ENCODE peak calls at places on chromosomes 1 and 21, in seven cellular contexts. P is A549, V is HCT116, U is coronary artery, Q is NB4, E is HFFc6, T is mesothelial cell of epicardium. R is an unnamed sample.

GRCh38 chr1:227058321-227058751 is 118.2 kb downstream of the COQ8A start:
- DNase-seq in P (no peak), V (no peak), U (no peak), Q (no peak), E (peak; percentile 72), T (no peak), R (no peak)

GRCh38 chr1:228213917-228214808 is 6.3 kb downstream of the OBSCN start:
- DNase-seq in P (no peak), V (no peak), U (no peak), Q (no peak), E (no peak), T (no peak), R (no peak)

GRCh38 chr1:20727746-20728316 is 4.7 kb downstream of the SH2D5 start:
- DNase-seq in P (no peak), V (no peak), U (peak; percentile 59), Q (peak; percentile 61), E (no peak), T (no peak), R (no peak)

GRCh38 chr21:46660505-46660904 is 25.0 kb downstream of the PRMT2 start:
- DNase-seq in P (no peak), V (no peak), U (no peak), Q (no peak), E (no peak), T (no peak), R (no peak)

GRCh38 chr1:190022709-190023108 is 455.0 kb downstream of the BRINP3 start:
- DNase-seq in P (peak; percentile 25), V (peak; percentile 10), U (no peak), Q (peak; percentile 3), E (no peak), T (no peak), R (no peak)

GRCh38 chr1:227215863-227216510 is 102.3 kb downstream of the CDC42BPA start:
- DNase-seq in P (no peak), V (no peak), U (no peak), Q (no peak), E (no peak), T (no peak), R (no peak)

GRCh38 chr1:81029266-81029665 is 771.5 kb upstream of the ADGRL2 start:
- DNase-seq in P (no peak), V (no peak), U (no peak), Q (no peak), E (no peak), T (no peak), R (no peak)

GRCh38 chr1:233063462-233063861 is 113.1 kb downstream of the NTPCR start:
- DNase-seq in P (no peak), V (no peak), U (no peak), Q (no peak), E (no peak), T (no peak), R (no peak)

GRCh38 chr1:96374076-96374762 is 347.4 kb upstream of the PTBP2 start:
- DNase-seq in P (no peak), V (no peak), U (no peak), Q (no peak), E (peak; percentile 6), T (no peak), R (no peak)

GRCh38 chr1:90579212-90579802 is 137.8 kb downstream of the BARHL2 start:
- DNase-seq in P (peak; percentile 24), V (peak; percentile 43), U (no peak), Q (peak; percentile 39), E (peak; percentile 32), T (no peak), R (peak; percentile 22)

GRCh38 chr1:215623162-215623561 is 56.1 kb downstream of the KCTD3 start:
- DNase-seq in P (no peak), V (no peak), U (no peak), Q (no peak), E (no peak), T (no peak), R (no peak)

GRCh38 chr1:209490013-209490412 is 93.5 kb upstream of the CAMK1G start:
- DNase-seq in P (peak; percentile 11), V (no peak), U (no peak), Q (no peak), E (peak; percentile 44), T (no peak), R (no peak)

GRCh38 chr21:42991992-42992740 is 17.8 kb downstream of the PKNOX1 start:
- DNase-seq in P (no peak), V (no peak), U (no peak), Q (peak; percentile 57), E (peak; percentile 81), T (peak; percentile 58), R (no peak)

GRCh38 chr1:155083865-155084721 is 5.5 kb downstream of the EFNA3 start:
- DNase-seq in P (no peak), V (no peak), U (peak; percentile 70), Q (peak; percentile 54), E (no peak), T (no peak), R (no peak)

GRCh38 chr1:34787461-34788420 is 5.1 kb upstream of the GJA4 start:
- DNase-seq in P (no peak), V (no peak), U (no peak), Q (peak; percentile 62), E (peak; percentile 71), T (no peak), R (no peak)

GRCh38 chr1:221164029-221164428 is 284.8 kb downstream of the HLX start:
- DNase-seq in P (no peak), V (no peak), U (no peak), Q (no peak), E (peak; percentile 22), T (no peak), R (no peak)

GRCh38 chr1:111378806-111379205 is 48.7 kb downstream of the OVGP1 start:
- DNase-seq in P (no peak), V (no peak), U (no peak), Q (no peak), E (no peak), T (no peak), R (no peak)

GRCh38 chr1:8207202-8207601 is 110.7 kb upstream of the SLC45A1 start:
- DNase-seq in P (no peak), V (no peak), U (no peak), Q (no peak), E (no peak), T (no peak), R (no peak)

DNA sequence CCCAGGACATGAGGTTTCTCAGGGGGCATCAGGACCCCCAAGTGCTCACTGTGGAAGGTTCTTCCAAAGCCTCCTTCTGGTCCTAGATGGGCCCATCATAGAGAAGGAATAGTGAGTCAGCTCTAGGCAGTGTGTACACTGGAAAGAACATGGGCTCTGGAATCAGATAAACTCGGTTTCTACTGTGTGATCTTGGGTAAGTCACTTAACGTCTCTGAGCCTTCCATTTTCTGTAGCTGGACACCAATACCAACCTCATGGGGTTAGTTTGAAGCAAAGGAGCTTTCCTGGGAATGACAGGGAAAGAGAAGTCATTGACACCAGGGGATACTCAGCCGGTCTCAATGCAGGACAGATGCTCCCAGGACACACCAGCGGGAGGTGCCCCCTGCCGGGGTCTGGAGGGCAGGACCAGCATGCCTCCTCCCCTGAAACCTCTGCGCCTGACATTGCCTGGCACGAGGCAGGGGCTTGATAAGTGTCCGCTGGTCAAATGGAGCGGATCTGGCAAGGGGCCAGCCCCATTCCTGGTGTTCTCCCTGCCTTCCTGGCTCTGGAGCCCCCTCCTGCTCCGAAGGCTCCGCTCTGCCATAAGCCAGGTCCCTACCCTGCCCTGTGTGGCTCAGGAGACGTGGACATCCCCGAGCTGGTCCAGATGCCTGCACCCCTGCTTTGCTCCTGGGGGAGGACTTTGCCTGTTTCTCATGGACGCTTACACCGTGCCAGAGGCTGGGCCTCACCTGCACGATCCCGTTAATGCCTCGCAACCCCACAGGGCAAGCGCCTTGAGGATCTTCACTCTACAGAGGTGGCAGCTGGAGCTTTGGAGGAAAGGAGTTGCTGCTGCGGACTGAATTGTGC is 52.8 kb downstream of the EDN2 start:
- DNase-seq in P (no peak), V (no peak), U (no peak), Q (no peak), E (no peak), T (peak; percentile 50), R (no peak)
- TF ChIP-seq CTCF in P (no peak), V (no peak), U (no peak), Q (no peak), E (no peak), T (no peak), R (no peak)

DNA sequence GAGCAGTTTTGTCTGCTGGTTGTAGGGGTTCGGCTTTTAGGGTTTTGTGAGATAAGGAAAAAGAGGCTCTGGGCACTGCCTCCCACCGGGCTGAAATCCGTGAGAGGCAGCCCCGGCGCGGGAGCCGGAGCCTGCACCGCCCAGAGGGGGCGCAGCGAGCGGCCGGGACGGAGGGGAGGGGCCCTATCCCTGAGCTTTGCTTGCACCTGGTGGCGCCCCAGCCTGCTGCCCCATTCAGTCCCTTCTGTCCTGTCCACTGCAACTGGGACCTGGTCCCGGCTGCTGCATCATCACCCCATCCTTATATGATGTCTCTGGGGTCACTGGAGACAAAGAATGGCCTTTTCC is 512 bp upstream of the KCNJ6 start:
- DNase-seq in P (peak; percentile 17), V (no peak), U (no peak), Q (no peak), E (no peak), T (no peak), R (no peak)
- TF ChIP-seq CTCF in P (peak; percentile 31), V (no peak), U (no peak), Q (no peak), E (peak; percentile 47), T (peak; percentile 2), R (no peak)

GRCh38 chr1:15328785-15329480 is 80.8 kb upstream of the EFHD2 start:
- DNase-seq in P (no peak), V (no peak), U (no peak), Q (no peak), E (no peak), T (no peak), R (no peak)
- TF ChIP-seq CTCF in P (no peak), V (no peak), U (no peak), Q (no peak), E (peak; percentile 39), T (no peak), R (no peak)

DNA sequence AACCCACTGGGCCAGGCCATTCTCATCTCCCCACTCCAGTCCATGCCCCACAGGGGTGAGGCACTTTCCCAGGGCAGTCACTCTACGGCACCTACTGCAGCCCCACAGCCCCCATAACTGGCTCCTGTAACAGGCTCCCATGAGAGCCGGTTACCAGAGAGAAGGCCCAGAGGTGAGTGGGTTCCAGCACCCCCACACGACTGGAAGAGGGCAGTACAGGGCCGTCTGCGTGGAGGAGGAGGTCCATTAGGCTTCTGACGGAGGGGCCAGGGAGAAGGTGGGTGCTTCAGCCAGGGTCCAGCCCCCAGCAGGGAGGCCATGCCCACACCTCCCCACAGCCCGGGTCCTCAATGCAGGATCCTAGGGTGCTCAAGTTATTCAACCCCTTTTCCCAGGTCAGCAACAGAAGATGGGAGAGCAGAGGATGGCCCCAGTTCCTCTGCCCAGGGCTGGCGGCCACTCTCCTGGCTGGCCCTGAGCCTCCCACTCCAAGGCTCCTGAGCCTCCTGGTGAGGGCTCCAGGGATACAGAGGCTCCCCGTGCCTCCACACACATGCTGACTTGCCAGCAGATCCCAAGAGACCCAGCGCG is 1.6 kb downstream of the ACAP3 start:
- DNase-seq in P (no peak), V (no peak), U (no peak), Q (peak; percentile 66), E (no peak), T (no peak), R (no peak)
- TF ChIP-seq CTCF in P (no peak), V (no peak), U (no peak), Q (peak; percentile 10), E (peak; percentile 29), T (no peak), R (no peak)